ENCODE peak calls at places on chromosomes 3 and 15, in six cellular contexts. One of them, this sample, is unnamed.

GRCh38 chr3:131933665-131934064 is 101.1 kb downstream of the CPNE4 start:
- DNase-seq in astrocyte: no peak
- DNase-seq in PC-9: no peak
- DNase-seq in GM23248: no peak
- DNase-seq in neural progenitor cell: no peak
- DNase-seq in fibroblast of lung: no peak
- DNase-seq in this sample: no peak

GRCh38 chr3:179967622-179968021 is 69.1 kb downstream of the PEX5L start:
- DNase-seq in astrocyte: peak; percentile 81
- DNase-seq in PC-9: no peak
- DNase-seq in GM23248: peak; percentile 37
- DNase-seq in neural progenitor cell: no peak
- DNase-seq in fibroblast of lung: peak; percentile 85
- DNase-seq in this sample: no peak

GRCh38 chr3:87313641-87314040 is 37.3 kb upstream of the POU1F1 start:
- DNase-seq in astrocyte: no peak
- DNase-seq in PC-9: no peak
- DNase-seq in GM23248: peak; percentile 10
- DNase-seq in neural progenitor cell: no peak
- DNase-seq in fibroblast of lung: no peak
- DNase-seq in this sample: peak; percentile 80

GRCh38 chr3:100449214-100449613 is 43.2 kb upstream of the TMEM45A start:
- DNase-seq in astrocyte: no peak
- DNase-seq in PC-9: no peak
- DNase-seq in GM23248: no peak
- DNase-seq in neural progenitor cell: no peak
- DNase-seq in fibroblast of lung: no peak
- DNase-seq in this sample: peak; percentile 63

GRCh38 chr15:77098572-77098971 is 27.7 kb upstream of the TSPAN3 start:
- DNase-seq in astrocyte: no peak
- DNase-seq in PC-9: no peak
- DNase-seq in GM23248: no peak
- DNase-seq in neural progenitor cell: no peak
- DNase-seq in fibroblast of lung: no peak
- DNase-seq in this sample: no peak

GRCh38 chr3:9627901-9628633 is 21.2 kb upstream of the MTMR14 start:
- DNase-seq in astrocyte: no peak
- DNase-seq in PC-9: no peak
- DNase-seq in GM23248: no peak
- DNase-seq in neural progenitor cell: no peak
- DNase-seq in fibroblast of lung: no peak
- DNase-seq in this sample: no peak

GRCh38 chr3:151971814-151972579 is 98.6 kb downstream of the SUCNR1 start:
- DNase-seq in astrocyte: no peak
- DNase-seq in PC-9: no peak
- DNase-seq in GM23248: no peak
- DNase-seq in neural progenitor cell: no peak
- DNase-seq in fibroblast of lung: no peak
- DNase-seq in this sample: peak; percentile 56

GRCh38 chr3:187967982-187968381 is 186.0 kb upstream of the LPP start:
- DNase-seq in astrocyte: no peak
- DNase-seq in PC-9: no peak
- DNase-seq in GM23248: peak; percentile 62
- DNase-seq in neural progenitor cell: no peak
- DNase-seq in fibroblast of lung: peak; percentile 28
- DNase-seq in this sample: peak; percentile 61

GRCh38 chr3:81363816-81364215 is 397.6 kb downstream of the GBE1 start:
- DNase-seq in astrocyte: no peak
- DNase-seq in PC-9: no peak
- DNase-seq in GM23248: no peak
- DNase-seq in neural progenitor cell: no peak
- DNase-seq in fibroblast of lung: no peak
- DNase-seq in this sample: peak; percentile 39

GRCh38 chr3:126936853-126937395 is 46.0 kb upstream of the PLXNA1 start:
- DNase-seq in astrocyte: no peak
- DNase-seq in PC-9: no peak
- DNase-seq in GM23248: no peak
- DNase-seq in neural progenitor cell: no peak
- DNase-seq in fibroblast of lung: no peak
- DNase-seq in this sample: no peak

GRCh38 chr3:60086811-60087210 is 1037.0 kb upstream of the CFAP20DC start:
- DNase-seq in astrocyte: peak; percentile 75
- DNase-seq in PC-9: peak; percentile 8
- DNase-seq in GM23248: peak; percentile 59
- DNase-seq in neural progenitor cell: no peak
- DNase-seq in fibroblast of lung: peak; percentile 80
- DNase-seq in this sample: peak; percentile 50

GRCh38 chr3:8657804-8658311 is 13.3 kb upstream of the SSUH2 start:
- DNase-seq in astrocyte: peak; percentile 65
- DNase-seq in PC-9: no peak
- DNase-seq in GM23248: no peak
- DNase-seq in neural progenitor cell: no peak
- DNase-seq in fibroblast of lung: peak; percentile 71
- DNase-seq in this sample: peak; percentile 11

GRCh38 chr15:100311829-100312228 is 29.9 kb downstream of the ADAMTS17 start:
- DNase-seq in astrocyte: no peak
- DNase-seq in PC-9: no peak
- DNase-seq in GM23248: no peak
- DNase-seq in neural progenitor cell: no peak
- DNase-seq in fibroblast of lung: no peak
- DNase-seq in this sample: no peak

GRCh38 chr15:81752149-81752942 is 293.5 kb downstream of the MEX3B start:
- DNase-seq in astrocyte: no peak
- DNase-seq in PC-9: no peak
- DNase-seq in GM23248: peak; percentile 27
- DNase-seq in neural progenitor cell: peak; percentile 41
- DNase-seq in fibroblast of lung: peak; percentile 3
- DNase-seq in this sample: peak; percentile 11

GRCh38 chr3:197289726-197290125 is 8.7 kb downstream of the DLG1 start:
- DNase-seq in astrocyte: peak; percentile 41
- DNase-seq in PC-9: no peak
- DNase-seq in GM23248: peak; percentile 47
- DNase-seq in neural progenitor cell: no peak
- DNase-seq in fibroblast of lung: peak; percentile 53
- DNase-seq in this sample: peak; percentile 52

GRCh38 chr15:62163847-62164499 is 1.1 kb downstream of the C2CD4B start:
- DNase-seq in astrocyte: no peak
- DNase-seq in PC-9: no peak
- DNase-seq in GM23248: peak; percentile 20
- DNase-seq in neural progenitor cell: peak; percentile 61
- DNase-seq in fibroblast of lung: no peak
- DNase-seq in this sample: no peak
- TF ChIP-seq EZH2 in astrocyte: peak; percentile 79
- TF ChIP-seq EZH2 in PC-9: no peak
- TF ChIP-seq EZH2 in GM23248: peak; percentile 42
- TF ChIP-seq EZH2 in neural progenitor cell: peak; percentile 89
- TF ChIP-seq EZH2 in fibroblast of lung: peak; percentile 87
- TF ChIP-seq EZH2 in this sample: no peak

GRCh38 chr15:66702770-66703539 is 919 bp downstream of the SMAD6 start:
- DNase-seq in astrocyte: peak; percentile 14
- DNase-seq in PC-9: peak; percentile 15
- DNase-seq in GM23248: peak; percentile 65
- DNase-seq in neural progenitor cell: peak; percentile 69
- DNase-seq in fibroblast of lung: peak; percentile 36
- DNase-seq in this sample: no peak
- TF ChIP-seq EZH2 in astrocyte: no peak
- TF ChIP-seq EZH2 in PC-9: no peak
- TF ChIP-seq EZH2 in GM23248: no peak
- TF ChIP-seq EZH2 in neural progenitor cell: no peak
- TF ChIP-seq EZH2 in fibroblast of lung: no peak
- TF ChIP-seq EZH2 in this sample: no peak

GRCh38 chr15:65355983-65356353 is 21.8 kb downstream of the IGDCC3 start:
- DNase-seq in astrocyte: no peak
- DNase-seq in PC-9: no peak
- DNase-seq in GM23248: no peak
- DNase-seq in neural progenitor cell: peak; percentile 81
- DNase-seq in fibroblast of lung: no peak
- DNase-seq in this sample: no peak
- TF ChIP-seq EZH2 in astrocyte: peak; percentile 75
- TF ChIP-seq EZH2 in PC-9: no peak
- TF ChIP-seq EZH2 in GM23248: peak; percentile 73
- TF ChIP-seq EZH2 in neural progenitor cell: no peak
- TF ChIP-seq EZH2 in fibroblast of lung: peak; percentile 84
- TF ChIP-seq EZH2 in this sample: no peak

GRCh38 chr3:170038434-170039110 is 777 bp downstream of the GPR160 start:
- DNase-seq in astrocyte: no peak
- DNase-seq in PC-9: no peak
- DNase-seq in GM23248: peak; percentile 25
- DNase-seq in neural progenitor cell: peak; percentile 66
- DNase-seq in fibroblast of lung: no peak
- DNase-seq in this sample: peak; percentile 52
- TF ChIP-seq EZH2 in astrocyte: peak; percentile 59
- TF ChIP-seq EZH2 in PC-9: no peak
- TF ChIP-seq EZH2 in GM23248: no peak
- TF ChIP-seq EZH2 in neural progenitor cell: peak; percentile 75
- TF ChIP-seq EZH2 in fibroblast of lung: peak; percentile 65
- TF ChIP-seq EZH2 in this sample: no peak

DNA sequence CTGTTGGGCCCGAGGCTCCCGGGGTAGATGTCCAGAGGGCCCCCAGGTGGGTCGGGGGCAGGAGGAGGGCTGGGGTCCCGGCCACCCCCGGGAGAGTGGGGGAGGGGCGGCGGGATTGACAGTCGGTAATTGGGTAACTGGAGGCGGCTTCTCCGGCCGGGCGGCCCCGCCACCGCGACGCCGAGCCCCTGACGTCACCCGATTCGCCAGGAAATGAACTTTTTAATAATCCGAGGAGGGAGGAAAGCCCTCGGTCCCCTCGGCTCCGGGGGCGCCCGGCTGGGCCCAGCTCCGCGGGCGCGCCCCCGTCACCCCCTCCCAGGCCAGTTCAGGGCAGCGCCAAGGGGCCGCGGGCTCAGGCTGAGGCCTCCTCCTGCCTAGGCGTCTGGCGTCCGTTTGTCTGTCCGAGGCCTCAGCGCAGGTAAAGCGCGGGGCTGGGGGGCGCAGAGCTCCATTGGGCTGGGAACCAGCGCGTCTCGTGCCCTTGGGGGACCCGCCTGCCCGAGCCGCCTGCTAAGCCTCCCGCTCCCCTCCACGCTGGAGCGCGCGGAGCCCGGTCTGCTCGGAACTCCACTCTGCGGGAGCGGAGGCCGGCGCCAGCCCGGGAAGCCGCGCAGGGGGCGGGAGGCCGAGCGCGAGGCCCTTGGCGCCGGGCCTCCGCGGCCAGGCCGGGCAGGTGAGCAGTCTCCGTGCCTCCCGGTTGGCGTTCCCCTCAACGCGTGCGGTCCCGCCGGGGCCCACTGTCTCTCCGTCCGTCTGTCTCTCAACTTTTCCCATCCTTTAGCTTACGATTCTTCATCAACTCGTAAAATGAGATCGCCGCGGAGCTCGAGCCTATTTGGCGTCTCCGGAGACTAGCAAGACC is 3.8 kb downstream of the GATA2 start:
- DNase-seq in astrocyte: no peak
- DNase-seq in PC-9: peak; percentile 75
- DNase-seq in GM23248: peak; percentile 87
- DNase-seq in neural progenitor cell: peak; percentile 61
- DNase-seq in fibroblast of lung: peak; percentile 69
- DNase-seq in this sample: peak; percentile 62
- TF ChIP-seq EZH2 in astrocyte: no peak
- TF ChIP-seq EZH2 in PC-9: no peak
- TF ChIP-seq EZH2 in GM23248: no peak
- TF ChIP-seq EZH2 in neural progenitor cell: peak; percentile 8
- TF ChIP-seq EZH2 in fibroblast of lung: no peak
- TF ChIP-seq EZH2 in this sample: no peak

GRCh38 chr15:96350884-96351639 is 20.6 kb downstream of the NR2F2 start:
- DNase-seq in astrocyte: no peak
- DNase-seq in PC-9: no peak
- DNase-seq in GM23248: no peak
- DNase-seq in neural progenitor cell: no peak
- DNase-seq in fibroblast of lung: no peak
- DNase-seq in this sample: no peak
- TF ChIP-seq EZH2 in astrocyte: no peak
- TF ChIP-seq EZH2 in PC-9: no peak
- TF ChIP-seq EZH2 in GM23248: no peak
- TF ChIP-seq EZH2 in neural progenitor cell: no peak
- TF ChIP-seq EZH2 in fibroblast of lung: no peak
- TF ChIP-seq EZH2 in this sample: no peak

DNA sequence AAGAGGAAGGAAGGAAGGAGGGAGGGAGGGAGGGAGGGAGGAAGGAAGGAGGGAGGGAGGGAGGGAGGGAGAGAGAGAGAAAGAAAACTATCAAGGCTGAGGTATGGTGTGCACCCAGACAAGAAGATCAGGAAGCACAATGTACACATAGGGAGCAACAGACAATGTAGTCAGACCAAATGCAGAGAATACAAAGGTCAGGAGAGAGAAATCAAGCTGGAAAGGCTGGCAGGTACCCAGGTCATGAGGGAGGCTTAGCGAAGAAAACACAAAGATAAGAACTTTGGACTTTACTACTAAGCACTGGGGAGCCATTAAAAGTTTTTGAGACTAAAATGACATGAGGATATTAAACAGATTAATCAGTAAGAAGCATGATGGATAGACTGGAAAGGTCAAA is 176.0 kb upstream of the TMCO5A start:
- DNase-seq in astrocyte: no peak
- DNase-seq in PC-9: no peak
- DNase-seq in GM23248: no peak
- DNase-seq in neural progenitor cell: no peak
- DNase-seq in fibroblast of lung: no peak
- DNase-seq in this sample: no peak
- TF ChIP-seq EZH2 in astrocyte: no peak
- TF ChIP-seq EZH2 in PC-9: no peak
- TF ChIP-seq EZH2 in GM23248: no peak
- TF ChIP-seq EZH2 in neural progenitor cell: no peak
- TF ChIP-seq EZH2 in fibroblast of lung: no peak
- TF ChIP-seq EZH2 in this sample: no peak